ENCODE peak calls at places on chromosomes 12 and 14, in nine cellular contexts. S is GM23338, Q is A673, N is PC-9, G is GM12878, E is astrocyte, P is hepatocyte, T is PC-3, C is HepG2. V is an unnamed sample. For H3K4me1, the result is how much of the 10 kb centered on the place peaks cover.

GRCh38 chr12:100268835-100269564 is 2.0 kb downstream of the SCYL2 start:
- DNase-seq in S (peak), Q (peak), N (no peak), G (no peak), E (peak), P (peak), T (peak), C (no peak), V (peak)

GRCh38 chr12:130335517-130336392 is 1.9 kb upstream of the PIWIL1 start:
- DNase-seq in S (peak), Q (peak), N (peak), G (peak), E (peak), P (peak), T (peak), C (peak), V (peak)

GRCh38 chr14:104602315-104602932 is 2.1 kb downstream of the TMEM179 start:
- DNase-seq in S (no peak), Q (no peak), N (no peak), G (no peak), E (no peak), P (no peak), T (no peak), C (no peak), V (no peak)

GRCh38 chr12:16674885-16675284 is 68.9 kb upstream of the LMO3 start:
- DNase-seq in S (no peak), Q (no peak), N (no peak), G (no peak), E (no peak), P (no peak), T (no peak), C (no peak), V (no peak)

GRCh38 chr12:4819654-4820053 is 90.1 kb upstream of the KCNA1 start:
- DNase-seq in S (no peak), Q (no peak), N (no peak), G (no peak), E (peak), P (no peak), T (no peak), C (no peak), V (no peak)

GRCh38 chr12:52120951-52121847 is 41.7 kb downstream of the SMIM41 start:
- DNase-seq in S (no peak), Q (no peak), N (no peak), G (no peak), E (peak), P (no peak), T (peak), C (no peak), V (no peak)

GRCh38 chr14:100305446-100306255 is 593 bp downstream of the SLC25A29 start:
- DNase-seq in S (peak), Q (peak), N (no peak), G (no peak), E (no peak), P (peak), T (peak), C (no peak), V (peak)

GRCh38 chr12:131895640-131896079 is 1.2 kb downstream of the ULK1 start:
- DNase-seq in S (no peak), Q (no peak), N (no peak), G (no peak), E (no peak), P (peak), T (peak), C (no peak), V (no peak)

GRCh38 chr12:50986961-50987737 is 34.8 kb downstream of the HIGD1C start:
- DNase-seq in S (peak), Q (peak), N (peak), G (no peak), E (peak), P (peak), T (peak), C (peak), V (peak)

GRCh38 chr14:78043349-78043748 is 126.8 kb upstream of the NRXN3 start:
- DNase-seq in S (no peak), Q (no peak), N (no peak), G (no peak), E (no peak), P (no peak), T (no peak), C (no peak), V (no peak)

GRCh38 chr12:125530876-125531275 is 465.6 kb downstream of the AACS start:
- DNase-seq in S (no peak), Q (no peak), N (no peak), G (no peak), E (no peak), P (no peak), T (no peak), C (no peak), V (no peak)

GRCh38 chr12:91007531-91008290 is 2.9 kb upstream of the EPYC start:
- DNase-seq in S (no peak), Q (no peak), N (no peak), G (peak), E (no peak), P (no peak), T (no peak), C (no peak), V (no peak)

GRCh38 chr12:87116778-87117177 is 860.6 kb upstream of the MGAT4C start:
- DNase-seq in S (no peak), Q (peak), N (no peak), G (no peak), E (no peak), P (no peak), T (no peak), C (no peak), V (no peak)

GRCh38 chr14:90418053-90418452 is 21.2 kb downstream of the CALM1 start:
- DNase-seq in S (no peak), Q (no peak), N (no peak), G (no peak), E (no peak), P (no peak), T (no peak), C (no peak), V (no peak)

GRCh38 chr14:20118795-20119194 is 8.3 kb downstream of the OR4K17 start:
- DNase-seq in S (peak), Q (no peak), N (no peak), G (no peak), E (no peak), P (no peak), T (no peak), C (no peak), V (no peak)

GRCh38 chr12:105740970-105741725 is 397.6 kb downstream of the NUAK1 start:
- DNase-seq in S (no peak), Q (peak), N (no peak), G (no peak), E (no peak), P (peak), T (peak), C (no peak), V (peak)

GRCh38 chr12:105262461-105263184 is 26.6 kb upstream of the APPL2 start:
- DNase-seq in S (no peak), Q (no peak), N (no peak), G (no peak), E (no peak), P (no peak), T (no peak), C (no peak), V (peak)

GRCh38 chr14:61108742-61109141 is 127.7 kb downstream of the SLC38A6 start:
- DNase-seq in S (no peak), Q (no peak), N (no peak), G (no peak), E (no peak), P (no peak), T (no peak), C (no peak), V (no peak)

GRCh38 chr12:30026621-30027234 is 243.0 kb upstream of the TMTC1 start:
- DNase-seq in S (no peak), Q (peak), N (peak), G (no peak), E (peak), P (no peak), T (peak), C (no peak), V (peak)

GRCh38 chr12:1925125-1925963 is 6.9 kb upstream of the CACNA2D4 start:
- DNase-seq in S (no peak), Q (no peak), N (no peak), G (no peak), E (no peak), P (peak), T (no peak), C (no peak), V (no peak)

GRCh38 chr14:87896393-87897380 is 96.3 kb downstream of the GALC start:
- DNase-seq in S (peak), Q (peak), N (no peak), G (no peak), E (peak), P (peak), T (peak), C (peak), V (peak)

GRCh38 chr12:131622422-131622955 is 88.4 kb upstream of the SFSWAP start:
- DNase-seq in S (no peak), Q (no peak), N (no peak), G (no peak), E (no peak), P (no peak), T (no peak), C (no peak), V (no peak)

GRCh38 chr12:57027805-57028153 is 11.4 kb upstream of the TAC3 start:
- DNase-seq in S (no peak), Q (no peak), N (no peak), G (no peak), E (no peak), P (no peak), T (no peak), C (no peak), V (no peak)

GRCh38 chr12:100867639-100868393 is 73.2 kb downstream of the ANO4 start:
- DNase-seq in S (no peak), Q (no peak), N (no peak), G (no peak), E (no peak), P (no peak), T (no peak), C (no peak), V (peak)

GRCh38 chr14:54347044-54347443 is 49.8 kb upstream of the CDKN3 start:
- DNase-seq in S (peak), Q (no peak), N (no peak), G (no peak), E (no peak), P (no peak), T (no peak), C (no peak), V (no peak)

GRCh38 chr14:54344445-54344844 is 52.4 kb upstream of the CDKN3 start:
- DNase-seq in S (no peak), Q (no peak), N (no peak), G (no peak), E (no peak), P (no peak), T (no peak), C (no peak), V (no peak)

GRCh38 chr14:54346257-54346656 is 50.5 kb upstream of the CDKN3 start:
- DNase-seq in S (no peak), Q (no peak), N (no peak), G (no peak), E (no peak), P (no peak), T (no peak), C (no peak), V (no peak)

GRCh38 chr14:54342806-54343205 is 54.0 kb upstream of the CDKN3 start:
- DNase-seq in S (no peak), Q (no peak), N (no peak), G (no peak), E (peak), P (no peak), T (no peak), C (no peak), V (no peak)

GRCh38 chr14:54343276-54344121 is 53.3 kb upstream of the CDKN3 start:
- DNase-seq in S (no peak), Q (peak), N (peak), G (no peak), E (peak), P (no peak), T (peak), C (peak), V (peak)
- H3K4me1 ChIP-seq in S (under half), Q (under half), N (under half), G (under half), E (under half), P (under half), T (under half), C (under half), V (under half)

DNA sequence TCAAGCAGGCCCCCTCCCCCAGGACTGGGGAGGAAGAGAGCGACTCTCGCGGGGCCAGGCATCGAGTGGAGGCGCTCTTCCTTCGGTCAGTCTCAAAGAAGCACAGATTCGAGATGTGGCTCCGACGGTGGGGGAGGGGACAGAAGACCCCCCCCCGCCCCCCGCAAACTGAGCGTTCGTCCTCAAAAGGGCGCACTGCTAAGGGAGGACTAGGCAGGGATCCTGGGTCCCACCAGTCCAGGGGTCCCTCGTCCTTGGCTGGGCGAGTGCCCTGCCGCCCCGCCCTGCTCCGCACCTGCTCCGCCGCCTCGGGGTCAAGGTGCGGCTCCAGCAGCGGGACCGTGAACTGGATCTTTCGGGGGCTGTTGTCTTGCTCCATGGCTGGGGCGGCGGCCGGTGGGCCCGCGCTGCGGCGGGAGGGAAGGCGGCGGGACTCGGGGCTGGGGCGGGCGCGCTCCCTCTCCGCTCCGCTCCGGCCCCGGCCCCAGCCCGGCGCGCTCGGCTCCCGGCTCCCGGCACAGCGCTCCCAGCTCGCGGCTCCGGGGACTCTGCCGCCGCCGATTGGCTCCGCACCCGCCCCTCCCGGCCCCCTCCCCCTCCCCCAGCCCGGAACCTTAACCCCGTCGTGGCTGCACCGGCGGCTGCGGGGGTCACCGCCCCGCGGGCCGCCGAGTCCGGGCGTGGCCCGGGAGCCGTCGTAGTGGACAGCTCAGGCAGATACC is at the start of gene PPP1R1A:
- DNase-seq in S (peak), Q (peak), N (no peak), G (no peak), E (no peak), P (peak), T (no peak), C (no peak), V (no peak)
- TF ChIP-seq EZH2 in S (no peak), Q (no peak), N (no peak), G (no peak), E (peak), P (no peak), T (peak), C (no peak), V (no peak)

DNA sequence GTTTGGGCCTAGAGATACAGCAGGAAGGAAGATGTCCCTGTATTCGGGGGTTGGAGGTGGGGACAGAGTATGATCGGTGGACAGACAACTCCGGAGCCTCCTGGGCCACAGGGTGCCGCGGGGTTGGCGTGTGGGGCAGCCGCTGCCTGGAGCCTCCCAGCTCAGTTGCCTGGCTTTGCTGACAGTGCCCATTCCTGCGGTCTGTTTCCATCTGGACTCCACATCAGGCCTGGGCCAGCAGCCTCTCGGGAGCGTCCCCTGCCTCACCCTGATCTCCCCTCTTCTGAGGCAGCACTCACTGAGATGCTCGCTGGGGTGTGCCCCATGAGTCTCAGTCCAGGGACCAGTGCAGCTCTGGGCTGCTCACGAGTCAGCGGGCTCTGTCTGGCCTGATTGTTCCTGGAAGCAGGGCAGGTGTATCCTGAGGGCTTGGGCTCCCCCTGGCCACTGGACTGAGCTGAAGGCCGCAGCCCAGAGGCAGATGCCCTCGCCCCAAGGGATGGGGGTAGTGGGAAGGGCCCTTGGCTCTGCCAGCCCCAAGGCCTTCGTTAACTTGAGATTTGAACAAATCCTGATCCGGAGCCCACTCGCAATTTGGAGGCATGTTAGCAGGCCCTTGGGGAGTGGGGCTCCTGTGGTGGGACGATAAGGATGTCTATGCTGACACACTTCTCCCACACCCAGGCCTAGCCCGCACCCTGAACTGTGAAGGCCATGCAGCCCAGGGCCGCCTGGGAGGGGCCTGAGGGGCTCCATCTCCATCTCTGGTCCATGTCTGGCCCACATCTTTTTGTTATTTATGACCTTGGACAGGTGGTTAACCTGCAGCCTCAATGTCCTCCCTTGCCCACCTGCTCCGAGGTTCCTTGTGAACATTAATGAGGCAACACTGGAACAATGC is 7.5 kb downstream of the HIP1R start:
- DNase-seq in S (no peak), Q (no peak), N (no peak), G (no peak), E (no peak), P (peak), T (no peak), C (no peak), V (no peak)
- H3K27ac ChIP-seq in S (no peak), Q (no peak), N (no peak), G (no peak), E (peak), P (no peak), T (no peak), C (peak), V (no peak)

GRCh38 chr12:81208193-81208946 is 130.5 kb downstream of the ACSS3 start:
- DNase-seq in S (no peak), Q (peak), N (no peak), G (no peak), E (no peak), P (peak), T (no peak), C (peak), V (peak)
- H3K4me1 ChIP-seq in S (half or more), Q (half or more), N (under half), G (under half), E (under half), P (under half), T (under half), C (under half), V (under half)

GRCh38 chr14:22106700-22107697 is 433.4 kb upstream of the OR4E1 start:
- DNase-seq in S (no peak), Q (no peak), N (no peak), G (no peak), E (no peak), P (no peak), T (no peak), C (no peak), V (no peak)
- TF ChIP-seq EZH2 in S (no peak), Q (no peak), N (no peak), G (no peak), E (no peak), P (no peak), T (no peak), C (no peak), V (no peak)

DNA sequence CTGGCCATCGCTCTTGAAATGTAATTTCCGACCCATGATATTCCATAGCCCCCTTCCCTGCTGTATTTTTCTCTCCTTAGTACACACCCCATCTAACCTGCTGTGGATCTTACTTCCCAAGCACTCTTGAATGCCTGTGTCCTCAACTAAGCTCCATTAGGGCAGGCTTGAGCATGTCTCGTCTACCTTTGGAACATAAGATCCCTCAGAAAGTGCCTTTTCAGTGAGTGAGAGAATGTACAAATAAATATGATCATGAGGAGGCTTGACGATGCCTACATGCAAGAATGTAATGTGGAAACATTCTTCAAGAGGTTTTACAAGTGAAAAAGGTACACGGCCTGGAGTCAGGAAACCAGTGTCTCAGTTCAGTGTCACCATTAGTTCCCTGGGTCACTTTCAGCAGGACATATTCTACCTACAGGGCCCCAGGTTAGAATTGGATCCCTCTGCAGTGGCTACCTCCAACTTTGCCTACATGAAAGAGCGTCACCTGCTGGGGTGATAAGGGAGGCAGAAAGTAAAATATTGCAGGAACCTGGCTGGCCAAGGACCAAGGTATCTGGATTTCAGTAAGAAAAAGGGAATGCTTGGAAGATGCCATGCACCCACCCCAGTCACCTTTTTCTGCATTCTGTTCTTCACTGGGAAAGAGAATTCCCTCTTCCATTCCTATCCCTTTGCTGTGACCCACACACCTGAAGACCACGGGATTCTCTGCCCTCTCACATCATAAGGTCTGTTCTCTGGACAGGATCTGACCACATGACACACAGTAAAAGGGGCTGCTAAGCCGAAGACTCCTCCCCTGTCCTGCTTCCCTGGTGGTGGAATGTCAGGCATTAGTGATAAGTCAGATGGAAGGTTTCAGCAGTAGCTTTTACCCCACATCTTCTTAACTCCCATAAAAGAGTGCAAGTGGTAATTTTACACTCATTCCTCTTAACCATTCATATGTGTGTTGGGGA is 24.6 kb upstream of the SERPINA1 start:
- DNase-seq in S (peak), Q (no peak), N (no peak), G (no peak), E (no peak), P (no peak), T (peak), C (peak), V (no peak)
- H3K27ac ChIP-seq in S (no peak), Q (no peak), N (no peak), G (no peak), E (no peak), P (peak), T (no peak), C (peak), V (no peak)

V was measured in fibroblast of lung.